ENCODE peak calls at places on chromosomes 6 and 20, in six cellular contexts. O is adrenal gland, D is left ventricle myocardium inferior, M is endothelial cell of umbilical vein, Q is GM23248, W is hepatocyte. H is an unnamed sample.

GRCh38 chr6:143059616-143060353 is 904 bp upstream of the AIG1 start:
- DNase-seq in W (peak; percentile 72), D (no peak), M (peak; percentile 68), O (peak; percentile 36), Q (peak; percentile 76), H (peak; percentile 53)

GRCh38 chr20:35010405-35011192 is 54.9 kb downstream of the MYH7B start:
- DNase-seq in W (no peak), M (no peak), O (no peak), D (no peak), Q (no peak), H (no peak)

GRCh38 chr6:35736293-35736894 is 438 bp upstream of the ARMC12 start:
- DNase-seq in M (peak; percentile 54), O (peak; percentile 77), D (peak; percentile 78), W (peak; percentile 78), Q (peak; percentile 53), H (peak; percentile 94)

GRCh38 chr20:36847710-36848040 is 28.3 kb upstream of the TLDC2 start:
- DNase-seq in O (no peak), Q (peak; percentile 76), D (no peak), W (no peak), M (no peak), H (no peak)

GRCh38 chr20:46559685-46560440 is 9.4 kb upstream of the OCSTAMP start:
- DNase-seq in M (no peak), W (no peak), D (no peak), O (no peak), Q (no peak), H (no peak)

GRCh38 chr6:88899569-88900316 is 63.7 kb downstream of the RNGTT start:
- DNase-seq in W (no peak), Q (no peak), M (no peak), O (no peak), D (no peak), H (no peak)

GRCh38 chr6:5439749-5440148 is 178.4 kb downstream of the FARS2 start:
- DNase-seq in W (no peak), Q (no peak), M (peak; percentile 30), O (no peak), D (no peak), H (no peak)

GRCh38 chr20:18906046-18906445 is 92.5 kb downstream of the SCP2D1 start:
- DNase-seq in Q (no peak), D (no peak), M (no peak), O (no peak), W (no peak), H (no peak)

GRCh38 chr6:5636210-5637030 is 370.3 kb downstream of the NRN1 start:
- DNase-seq in M (no peak), O (no peak), Q (no peak), W (no peak), D (no peak), H (peak; percentile 54)

GRCh38 chr20:10218536-10219451 is at the start of gene SNAP25:
- DNase-seq in Q (peak; percentile 65), M (peak; percentile 71), O (peak; percentile 56), D (no peak), W (peak; percentile 92), H (peak; percentile 95)

GRCh38 chr6:151440930-151441329 is 11.0 kb downstream of the RMND1 start:
- DNase-seq in Q (peak; percentile 63), W (no peak), D (no peak), O (no peak), M (peak; percentile 30), H (no peak)

GRCh38 chr6:52109073-52109635 is 21.7 kb upstream of the PKHD1 start:
- DNase-seq in Q (no peak), D (no peak), M (no peak), W (no peak), O (no peak), H (no peak)

GRCh38 chr20:46963196-46963529 is 68.5 kb downstream of the EYA2 start:
- DNase-seq in O (no peak), W (no peak), M (no peak), D (no peak), Q (no peak), H (no peak)

GRCh38 chr6:112018619-112019416 is 35.1 kb upstream of the CCN6 start:
- DNase-seq in Q (peak; percentile 33), D (peak; percentile 44), M (peak; percentile 63), O (no peak), W (no peak), H (peak; percentile 25)

GRCh38 chr20:41499064-41499463 is 119.1 kb downstream of the CHD6 start:
- DNase-seq in O (no peak), D (no peak), W (no peak), M (no peak), Q (peak; percentile 55), H (no peak)

GRCh38 chr6:27892596-27893058 is 19.6 kb downstream of the OR2B2 start:
- DNase-seq in O (no peak), M (no peak), D (no peak), W (no peak), Q (peak; percentile 54), H (no peak)

GRCh38 chr6:27889628-27890315 is 22.4 kb downstream of the OR2B2 start:
- DNase-seq in M (no peak), O (no peak), D (no peak), W (no peak), Q (no peak), H (peak; percentile 82)

GRCh38 chr6:27893059-27893835 is 18.9 kb downstream of the OR2B2 start:
- DNase-seq in M (peak; percentile 98), W (peak; percentile 94), O (peak; percentile 80), D (peak; percentile 66), Q (peak; percentile 93), H (peak; percentile 98)

GRCh38 chr6:27890351-27891299 is 21.6 kb downstream of the OR2B2 start:
- DNase-seq in O (peak; percentile 44), W (peak; percentile 86), Q (peak; percentile 89), M (peak; percentile 94), D (no peak), H (peak; percentile 94)

GRCh38 chr6:27891300-27891913 is 20.8 kb downstream of the OR2B2 start:
- DNase-seq in M (no peak), D (no peak), O (no peak), W (no peak), Q (no peak), H (no peak)
- H3K27ac ChIP-seq in M (peak overlapping the region; percentile 30), D (no peak overlapping the region), O (no peak overlapping the region), W (peak overlapping the region; percentile 90), Q (no peak overlapping the region), H (peak overlapping the region; percentile 94)

GRCh38 chr20:62818592-62819493 is 2.0 kb downstream of the COL9A3 start:
- DNase-seq in O (no peak), Q (peak; percentile 24), M (peak; percentile 58), W (peak; percentile 78), D (peak; percentile 76), H (no peak)

GRCh38 chr20:62816879-62817873 is at the start of gene COL9A3:
- DNase-seq in O (no peak), M (no peak), Q (peak; percentile 36), D (no peak), W (peak; percentile 66), H (peak; percentile 73)

GRCh38 chr20:62816031-62816878 is 595 bp upstream of the COL9A3 start:
- DNase-seq in M (no peak), W (no peak), D (no peak), Q (peak; percentile 70), O (no peak), H (peak; percentile 94)

GRCh38 chr20:62819494-62820174 is 2.8 kb downstream of the COL9A3 start:
- DNase-seq in W (no peak), Q (peak; percentile 66), D (no peak), M (peak; percentile 48), O (peak; percentile 54), H (no peak)

GRCh38 chr20:62817975-62818591 is 1.2 kb downstream of the COL9A3 start:
- DNase-seq in Q (no peak), D (no peak), O (no peak), M (no peak), W (no peak), H (no peak)
- H3K4me3 ChIP-seq in Q (no peak overlapping the region), D (peak overlapping the region; percentile 59), O (no peak overlapping the region), M (no peak overlapping the region), W (no peak overlapping the region), H (peak overlapping the region; percentile 78)

DNA sequence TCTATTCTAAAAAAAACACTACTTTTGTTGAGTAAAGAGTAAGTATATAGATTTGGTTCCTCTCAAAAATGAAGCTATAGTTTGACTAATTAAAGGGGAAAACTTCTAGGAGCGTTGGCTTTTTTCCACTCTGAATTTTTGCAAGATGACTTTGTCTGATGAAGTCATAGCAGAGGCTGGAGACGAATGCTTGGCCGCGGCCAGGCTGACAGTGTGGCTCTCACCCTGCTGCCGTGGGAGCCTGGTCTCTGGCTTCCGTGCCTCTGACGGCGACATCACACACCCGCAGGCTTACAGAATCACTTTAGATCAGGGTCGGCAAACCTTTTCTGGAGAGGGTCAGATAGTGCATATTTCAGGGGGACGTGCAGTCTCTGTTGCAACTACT is 144.9 kb downstream of the PHACTR3 start:
- DNase-seq in W (no peak), M (no peak), D (no peak), O (no peak), Q (peak; percentile 96), H (no peak)
- H3K27ac ChIP-seq in W (no peak overlapping the region), M (no peak overlapping the region), D (peak overlapping the region; percentile 31), O (no peak overlapping the region), Q (peak overlapping the region; percentile 95), H (no peak overlapping the region)

DNA sequence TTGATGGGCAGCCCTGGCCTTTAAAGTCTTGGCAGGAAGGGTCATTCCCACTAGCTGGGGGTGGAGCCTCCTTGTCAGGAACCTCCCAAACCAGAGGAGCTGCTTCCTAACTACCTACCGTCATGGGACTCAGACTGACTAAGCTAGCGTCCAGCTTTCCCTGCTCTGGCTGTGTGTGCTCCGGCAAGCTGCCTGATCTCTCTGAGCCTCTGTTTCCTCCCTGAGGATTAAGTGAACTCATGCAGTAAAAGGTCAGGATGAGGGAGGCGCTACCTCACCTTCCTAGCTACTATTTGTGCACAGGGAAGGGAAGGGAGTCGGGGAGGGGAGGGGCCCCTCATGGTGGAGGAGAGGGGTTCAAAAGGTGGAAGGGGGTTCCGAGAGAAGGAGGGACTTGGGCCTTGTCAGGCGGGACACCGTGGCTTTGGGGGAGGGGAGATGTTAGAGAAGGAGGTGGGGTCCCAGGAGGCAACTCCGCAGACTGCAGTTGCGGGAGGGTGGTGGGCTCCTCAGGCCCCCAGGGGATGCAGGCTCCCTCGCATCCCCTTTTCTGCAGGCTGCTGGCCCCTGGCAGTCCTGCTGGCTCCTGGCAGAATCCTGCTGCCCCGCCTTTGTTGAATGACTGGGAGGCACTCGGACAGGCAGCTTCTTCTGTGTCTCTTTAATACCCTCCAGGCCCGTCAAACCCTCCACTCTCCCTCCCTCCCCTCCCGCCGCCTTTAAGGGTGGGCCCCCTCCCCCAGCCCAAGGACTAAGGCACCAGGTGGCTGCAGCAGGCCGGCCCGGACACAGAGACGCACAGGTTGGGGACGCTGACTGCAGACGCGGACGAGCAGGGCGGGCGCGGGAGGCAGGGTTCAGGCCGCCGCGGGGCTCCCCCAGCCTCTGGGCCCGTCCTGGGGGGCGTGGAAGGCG is 9.6 kb downstream of the DUSP15 start:
- DNase-seq in D (no peak), O (peak; percentile 80), Q (peak; percentile 64), M (no peak), W (peak; percentile 63), H (peak; percentile 84)
- H3K4me3 ChIP-seq in D (peak overlapping the region; percentile 72), O (peak overlapping the region; percentile 83), Q (peak overlapping the region; percentile 51), M (no peak overlapping the region), W (peak overlapping the region; percentile 85), H (peak overlapping the region; percentile 80)

GRCh38 chr6:131060311-131060710 is 2.7 kb downstream of the EPB41L2 start:
- DNase-seq in Q (peak; percentile 48), O (no peak), D (no peak), W (no peak), M (no peak), H (no peak)

GRCh38 chr6:131062245-131063027 is 609 bp downstream of the EPB41L2 start:
- DNase-seq in M (peak; percentile 26), Q (peak; percentile 73), D (no peak), W (peak; percentile 53), O (peak; percentile 25), H (peak; percentile 74)

GRCh38 chr6:131061041-131061770 is 1.8 kb downstream of the EPB41L2 start:
- DNase-seq in W (peak; percentile 11), O (no peak), M (peak; percentile 15), D (no peak), Q (peak; percentile 63), H (peak; percentile 53)

GRCh38 chr6:131063028-131063763 is at the start of gene EPB41L2:
- DNase-seq in O (peak; percentile 91), M (peak; percentile 91), Q (peak; percentile 96), D (peak; percentile 90), W (peak; percentile 96), H (peak; percentile 96)

GRCh38 chr6:131061771-131062160 is 1.3 kb downstream of the EPB41L2 start:
- DNase-seq in M (no peak), D (no peak), W (no peak), O (no peak), Q (peak; percentile 64), H (no peak)
- H3K27ac ChIP-seq in M (no peak overlapping the region), D (peak overlapping the region; percentile 91), W (no peak overlapping the region), O (no peak overlapping the region), Q (peak overlapping the region; percentile 54), H (no peak overlapping the region)

H was measured in endodermal cell.